ENCODE peak calls at places on chromosome 5, in six cellular contexts. A is MM.1S, J is HCT116, U is GM23248, P is trophoblast cell, D is astrocyte. K is an unnamed sample.

GRCh38 chr5:22852807-22853670 is at the start of gene CDH12:
- DNase-seq in U (peak; percentile 0), D (no peak), A (peak; percentile 27), P (no peak), J (no peak), K (peak; percentile 25)

GRCh38 chr5:88552406-88552805 is 283.8 kb upstream of the TMEM161B start:
- DNase-seq in D (no peak), P (no peak), U (no peak), J (no peak), A (no peak), K (no peak)

GRCh38 chr5:146541956-146542849 is 26.2 kb upstream of the GPR151 start:
- DNase-seq in D (peak; percentile 41), J (peak; percentile 49), U (peak; percentile 78), A (peak; percentile 69), P (peak; percentile 81), K (peak; percentile 85)

GRCh38 chr5:168947212-168947868 is 353.6 kb downstream of the SLIT3 start:
- DNase-seq in A (peak; percentile 55), J (no peak), D (no peak), P (peak; percentile 69), U (peak; percentile 74), K (peak; percentile 67)

GRCh38 chr5:32499261-32499660 is 54.7 kb upstream of the ZFR start:
- DNase-seq in P (no peak), A (no peak), U (no peak), J (no peak), D (no peak), K (no peak)

GRCh38 chr5:141430332-141431113 is at the start of gene PCDHGA12:
- DNase-seq in J (no peak), P (peak; percentile 12), U (peak; percentile 92), A (peak; percentile 86), D (peak; percentile 77), K (no peak)

GRCh38 chr5:136686192-136686872 is 321.0 kb upstream of the TRPC7 start:
- DNase-seq in P (peak; percentile 64), U (peak; percentile 46), J (no peak), A (peak; percentile 39), D (peak; percentile 18), K (peak; percentile 83)

GRCh38 chr5:102286465-102286864 is 9.6 kb downstream of the SLCO4C1 start:
- DNase-seq in U (no peak), A (no peak), J (no peak), P (peak; percentile 39), D (no peak), K (no peak)

GRCh38 chr5:178895615-178896571 is at the start of gene ZFP2:
- DNase-seq in P (peak; percentile 66), J (peak; percentile 21), D (peak; percentile 42), U (peak; percentile 76), A (no peak), K (peak; percentile 50)

GRCh38 chr5:80762573-80762972 is 107.8 kb upstream of the DHFR start:
- DNase-seq in U (no peak), A (no peak), P (no peak), J (no peak), D (no peak), K (no peak)
- H2AFZ ChIP-seq in U (no peak overlapping the region), A (no peak overlapping the region), P (no peak overlapping the region), J (no peak overlapping the region), D (no peak overlapping the region), K (no peak overlapping the region)

DNA sequence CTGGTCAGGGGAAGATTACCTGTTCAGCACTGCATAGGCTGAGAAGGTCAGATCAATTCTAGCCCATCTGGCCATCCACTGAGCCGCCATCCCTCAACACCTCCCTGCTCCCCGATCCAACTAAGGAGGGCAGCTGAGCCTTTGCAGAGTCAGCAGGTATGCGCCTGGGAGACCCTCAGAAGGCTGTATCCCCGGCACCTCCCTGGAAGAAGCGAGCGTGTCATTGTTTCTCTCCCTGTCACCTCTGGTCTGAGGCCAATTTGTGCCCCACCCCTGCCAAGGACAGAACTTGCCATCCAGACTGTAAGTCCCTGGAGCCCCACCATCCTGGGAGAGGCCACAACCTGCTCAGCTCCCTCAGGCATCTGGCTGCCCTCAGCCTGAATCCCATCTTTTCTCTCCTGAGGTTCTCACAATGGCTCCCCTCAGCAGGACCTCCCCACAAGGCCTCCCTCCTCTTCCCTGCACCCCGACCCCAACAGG is 2.6 kb downstream of the CLTB start:
- DNase-seq in U (no peak), P (peak; percentile 6), A (no peak), D (no peak), J (no peak), K (no peak)
- H3K27ac ChIP-seq in U (no peak overlapping the region), P (no peak overlapping the region), A (no peak overlapping the region), D (no peak overlapping the region), J (no peak overlapping the region), K (no peak overlapping the region)

GRCh38 chr5:132176543-132176945 is 51.1 kb downstream of the P4HA2 start:
- DNase-seq in P (no peak), A (peak; percentile 12), U (no peak), J (no peak), D (no peak), K (no peak)
- H2AFZ ChIP-seq in P (no peak overlapping the region), A (peak overlapping the region; percentile 31), U (no peak overlapping the region), J (no peak overlapping the region), D (no peak overlapping the region), K (no peak overlapping the region)

DNA sequence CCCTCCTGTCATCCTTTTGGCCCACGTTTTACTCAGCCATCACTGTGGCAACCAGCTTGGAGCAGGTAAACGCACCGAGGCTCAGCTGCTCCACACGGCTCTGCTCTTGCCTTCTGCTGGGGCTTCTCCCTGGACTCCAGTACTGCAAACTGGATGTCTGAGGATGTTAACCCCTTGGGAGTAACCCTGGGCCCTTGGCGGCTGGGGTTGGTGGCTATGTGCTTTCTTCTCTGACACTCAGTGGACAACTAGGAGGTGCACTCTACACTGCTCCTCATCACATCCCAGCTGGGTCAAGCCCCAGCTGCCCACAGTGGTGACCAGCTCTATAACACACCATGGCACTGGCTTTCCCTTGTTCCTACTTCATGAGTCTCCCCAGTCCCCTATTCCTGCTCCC is 12.2 kb upstream of the CYSTM1 start:
- DNase-seq in A (no peak), D (no peak), P (no peak), J (no peak), U (no peak), K (no peak)
- H3K27ac ChIP-seq in A (no peak overlapping the region), D (no peak overlapping the region), P (no peak overlapping the region), J (no peak overlapping the region), U (no peak overlapping the region), K (no peak overlapping the region)

GRCh38 chr5:68949256-68949655 is 144.6 kb upstream of the SLC30A5 start:
- DNase-seq in U (no peak), P (no peak), A (no peak), J (no peak), D (no peak), K (no peak)

GRCh38 chr5:68946728-68947127 is 147.1 kb upstream of the SLC30A5 start:
- DNase-seq in U (no peak), A (no peak), P (peak; percentile 78), J (no peak), D (no peak), K (no peak)

GRCh38 chr5:68953151-68953884 is 140.5 kb upstream of the SLC30A5 start:
- DNase-seq in D (peak; percentile 8), A (no peak), U (no peak), J (no peak), P (no peak), K (no peak)

GRCh38 chr5:68949711-68950110 is 144.1 kb upstream of the SLC30A5 start:
- DNase-seq in D (no peak), J (no peak), U (no peak), P (peak; percentile 55), A (no peak), K (no peak)

DNA sequence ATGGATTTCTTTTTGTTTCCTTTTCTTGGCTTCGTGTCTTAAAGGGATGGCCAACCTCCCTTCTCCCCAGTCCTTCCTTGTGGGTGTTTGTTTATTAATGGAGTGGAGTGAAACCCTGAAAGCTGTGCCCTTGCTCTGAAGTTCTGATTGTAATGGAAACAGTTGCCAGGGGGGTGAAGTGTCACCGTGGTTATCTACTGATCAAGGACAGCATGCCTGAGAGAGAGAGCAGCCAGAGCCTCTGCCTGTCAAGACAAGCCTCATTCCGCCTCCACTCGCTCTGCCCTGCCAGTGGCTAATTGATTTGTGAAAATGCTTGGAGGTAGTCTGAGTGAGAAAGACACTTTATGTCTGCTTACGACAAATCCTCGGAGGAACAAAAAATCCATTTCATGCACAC is 143.7 kb upstream of the SLC30A5 start:
- DNase-seq in P (peak; percentile 76), U (no peak), J (no peak), A (no peak), D (no peak), K (no peak)
- H2AFZ ChIP-seq in P (no peak overlapping the region), U (no peak overlapping the region), J (no peak overlapping the region), A (no peak overlapping the region), D (peak overlapping the region; percentile 42), K (no peak overlapping the region)

DNA sequence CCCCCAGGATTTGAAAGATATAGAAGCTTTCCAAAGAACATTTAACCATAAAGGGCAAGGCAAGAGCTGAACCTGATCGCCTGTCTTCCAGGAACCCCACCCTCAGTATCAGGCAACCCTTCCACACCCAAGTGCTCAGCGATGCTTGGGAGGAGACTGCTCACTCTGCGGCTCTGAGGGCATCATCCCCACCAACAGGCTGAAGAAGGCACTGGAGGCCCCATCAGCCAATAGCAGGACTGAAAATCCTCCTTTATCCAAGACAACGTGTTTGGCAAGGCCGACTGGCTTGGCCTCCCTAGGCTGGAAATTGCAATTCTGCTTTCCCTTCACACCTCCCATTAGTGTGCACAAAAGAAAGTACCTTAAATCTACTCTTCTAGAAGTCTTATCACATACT is 1.4 kb upstream of the PPP2CA start:
- DNase-seq in D (no peak), A (no peak), U (peak; percentile 70), P (no peak), J (no peak), K (no peak)
- H3K27ac ChIP-seq in D (no peak overlapping the region), A (peak overlapping the region; percentile 98), U (peak overlapping the region; percentile 98), P (no peak overlapping the region), J (peak overlapping the region; percentile 98), K (no peak overlapping the region)